ENCODE peak calls at places on chromosomes 3 and 15, in nine cellular contexts. One of them, this sample, is unnamed.

GRCh38 chr15:63492541-63493077 is 11.8 kb upstream of the USP3 start:
- DNase-seq in mammary epithelial cell: no peak
- DNase-seq in activated T-helper 9 cell treated with anti-CD3 and anti-CD28 coated beads, Interleukin-2, amount 50 U/mL, for 16 hours: no peak
- DNase-seq in NCI-H2029 treated with DMSO at 0.1 percent for 48 hours: no peak
- DNase-seq in Peyer's patch: no peak
- DNase-seq in sigmoid colon: no peak
- DNase-seq in frontal cortex: no peak
- DNase-seq in GM23248: peak; percentile 80
- DNase-seq in AG09319: no peak
- DNase-seq in this sample: no peak

GRCh38 chr15:97259943-97260342 is 700.6 kb upstream of the ARRDC4 start:
- DNase-seq in mammary epithelial cell: no peak
- DNase-seq in activated T-helper 9 cell treated with anti-CD3 and anti-CD28 coated beads, Interleukin-2, amount 50 U/mL, for 16 hours: no peak
- DNase-seq in NCI-H2029 treated with DMSO at 0.1 percent for 48 hours: no peak
- DNase-seq in Peyer's patch: no peak
- DNase-seq in sigmoid colon: no peak
- DNase-seq in frontal cortex: no peak
- DNase-seq in GM23248: no peak
- DNase-seq in AG09319: no peak
- DNase-seq in this sample: no peak

GRCh38 chr3:110016235-110016634 is 678.9 kb upstream of the DPPA4 start:
- DNase-seq in mammary epithelial cell: no peak
- DNase-seq in activated T-helper 9 cell treated with anti-CD3 and anti-CD28 coated beads, Interleukin-2, amount 50 U/mL, for 16 hours: no peak
- DNase-seq in NCI-H2029 treated with DMSO at 0.1 percent for 48 hours: no peak
- DNase-seq in Peyer's patch: no peak
- DNase-seq in sigmoid colon: no peak
- DNase-seq in frontal cortex: no peak
- DNase-seq in GM23248: no peak
- DNase-seq in AG09319: no peak
- DNase-seq in this sample: no peak

GRCh38 chr15:88852476-88852875 is 42.9 kb downstream of the HAPLN3 start:
- DNase-seq in mammary epithelial cell: no peak
- DNase-seq in activated T-helper 9 cell treated with anti-CD3 and anti-CD28 coated beads, Interleukin-2, amount 50 U/mL, for 16 hours: no peak
- DNase-seq in NCI-H2029 treated with DMSO at 0.1 percent for 48 hours: no peak
- DNase-seq in Peyer's patch: no peak
- DNase-seq in sigmoid colon: no peak
- DNase-seq in frontal cortex: no peak
- DNase-seq in GM23248: no peak
- DNase-seq in AG09319: no peak
- DNase-seq in this sample: no peak

GRCh38 chr3:83655083-83655482 is 1303.7 kb upstream of the CADM2 start:
- DNase-seq in mammary epithelial cell: no peak
- DNase-seq in activated T-helper 9 cell treated with anti-CD3 and anti-CD28 coated beads, Interleukin-2, amount 50 U/mL, for 16 hours: no peak
- DNase-seq in NCI-H2029 treated with DMSO at 0.1 percent for 48 hours: no peak
- DNase-seq in Peyer's patch: no peak
- DNase-seq in sigmoid colon: no peak
- DNase-seq in frontal cortex: no peak
- DNase-seq in GM23248: no peak
- DNase-seq in AG09319: no peak
- DNase-seq in this sample: no peak

GRCh38 chr3:70861855-70862254 is 549.4 kb upstream of the MDFIC2 start:
- DNase-seq in mammary epithelial cell: peak; percentile 50
- DNase-seq in activated T-helper 9 cell treated with anti-CD3 and anti-CD28 coated beads, Interleukin-2, amount 50 U/mL, for 16 hours: no peak
- DNase-seq in NCI-H2029 treated with DMSO at 0.1 percent for 48 hours: no peak
- DNase-seq in Peyer's patch: no peak
- DNase-seq in sigmoid colon: no peak
- DNase-seq in frontal cortex: no peak
- DNase-seq in GM23248: peak; percentile 83
- DNase-seq in AG09319: peak; percentile 32
- DNase-seq in this sample: no peak

GRCh38 chr3:134333522-134334181 is 40.6 kb downstream of the AMOTL2 start:
- DNase-seq in mammary epithelial cell: no peak
- DNase-seq in activated T-helper 9 cell treated with anti-CD3 and anti-CD28 coated beads, Interleukin-2, amount 50 U/mL, for 16 hours: no peak
- DNase-seq in NCI-H2029 treated with DMSO at 0.1 percent for 48 hours: no peak
- DNase-seq in Peyer's patch: peak; percentile 46
- DNase-seq in sigmoid colon: peak; percentile 70
- DNase-seq in frontal cortex: no peak
- DNase-seq in GM23248: peak; percentile 89
- DNase-seq in AG09319: no peak
- DNase-seq in this sample: no peak

GRCh38 chr3:177263615-177264365 is 66.5 kb upstream of the TBL1XR1 start:
- DNase-seq in mammary epithelial cell: no peak
- DNase-seq in activated T-helper 9 cell treated with anti-CD3 and anti-CD28 coated beads, Interleukin-2, amount 50 U/mL, for 16 hours: no peak
- DNase-seq in NCI-H2029 treated with DMSO at 0.1 percent for 48 hours: no peak
- DNase-seq in Peyer's patch: no peak
- DNase-seq in sigmoid colon: no peak
- DNase-seq in frontal cortex: no peak
- DNase-seq in GM23248: peak; percentile 23
- DNase-seq in AG09319: no peak
- DNase-seq in this sample: no peak

This sample was measured in upper lobe of left lung.